ENCODE peak calls at places on chromosomes 11 and 22, in seven cellular contexts. G is HEK293T, S is left cardiac atrium, R is heart left ventricle, W is HTR-8/SVneo, F is foreskin fibroblast, D is hepatocyte. T is an unnamed sample.

GRCh38 chr11:131488208-131488607 is 117.8 kb downstream of the NTM start:
- DNase-seq in F (no peak), W (no peak), D (no peak), R (no peak), S (no peak), G (no peak), T (no peak)

GRCh38 chr22:50261615-50262459 is at the start of gene MAPK12:
- DNase-seq in D (peak), R (no peak), S (peak), G (peak), W (no peak), F (peak), T (no peak)

GRCh38 chr11:12090761-12091261 is 19.6 kb upstream of the MICAL2 start:
- DNase-seq in R (no peak), W (no peak), F (no peak), S (no peak), G (no peak), D (peak), T (no peak)

GRCh38 chr11:47152953-47153950 is 23.4 kb downstream of the ARFGAP2 start:
- DNase-seq in R (peak), G (peak), D (peak), W (peak), S (peak), F (peak), T (peak)

GRCh38 chr11:131422491-131422890 is 52.1 kb downstream of the NTM start:
- DNase-seq in W (no peak), G (no peak), D (no peak), S (no peak), R (no peak), F (no peak), T (no peak)

GRCh38 chr11:15471028-15471708 is 356.4 kb downstream of the INSC start:
- DNase-seq in W (no peak), F (no peak), G (no peak), D (peak), R (no peak), S (no peak), T (no peak)

GRCh38 chr11:74446445-74446844 is 20.9 kb downstream of the KCNE3 start:
- DNase-seq in D (peak), S (no peak), F (peak), G (no peak), R (no peak), W (no peak), T (no peak)

GRCh38 chr22:25282671-25283561 is 63.5 kb downstream of the CRYBB2 start:
- DNase-seq in D (peak), R (no peak), G (peak), W (no peak), F (no peak), S (no peak), T (no peak)

GRCh38 chr11:29333993-29334780 is 682.6 kb downstream of the KCNA4 start:
- DNase-seq in G (peak), R (no peak), S (no peak), F (peak), W (peak), D (peak), T (no peak)

T was measured in effector memory CD8-positive, alpha-beta T cell.